ENCODE peak calls at places on chromosomes 3 and 15, in four cellular contexts. One of them, this sample, is unnamed.

GRCh38 chr3:147113293-147114045 is 292.9 kb downstream of the ZIC4 start:
- DNase-seq in H1: no peak
- DNase-seq in HepG2: no peak
- DNase-seq in GM12878: no peak
- DNase-seq in this sample: no peak

GRCh38 chr15:46607103-46607502 is 972.3 kb downstream of the SQOR start:
- DNase-seq in H1: no peak
- DNase-seq in GM12878: no peak
- DNase-seq in HepG2: no peak
- DNase-seq in this sample: no peak

GRCh38 chr3:127137113-127137512 is 55.8 kb upstream of the PRR23E start:
- DNase-seq in HepG2: no peak
- DNase-seq in GM12878: no peak
- DNase-seq in H1: no peak
- DNase-seq in this sample: no peak

GRCh38 chr3:124529826-124530571 is 200.3 kb upstream of the UMPS start:
- DNase-seq in H1: no peak
- DNase-seq in HepG2: no peak
- DNase-seq in GM12878: no peak
- DNase-seq in this sample: peak; percentile 27

GRCh38 chr15:48866141-48866563 is 11.8 kb upstream of the EID1 start:
- DNase-seq in H1: no peak
- DNase-seq in HepG2: no peak
- DNase-seq in GM12878: no peak
- DNase-seq in this sample: no peak

GRCh38 chr3:56123487-56123886 is 344.8 kb downstream of the ERC2 start:
- DNase-seq in H1: no peak
- DNase-seq in GM12878: no peak
- DNase-seq in HepG2: no peak
- DNase-seq in this sample: peak; percentile 90

GRCh38 chr3:77256584-77257488 is 216.9 kb downstream of the ROBO2 start:
- DNase-seq in GM12878: no peak
- DNase-seq in H1: no peak
- DNase-seq in HepG2: no peak
- DNase-seq in this sample: no peak

GRCh38 chr3:187211532-187212274 is 14.4 kb downstream of the RTP1 start:
- DNase-seq in HepG2: no peak
- DNase-seq in GM12878: no peak
- DNase-seq in H1: no peak
- DNase-seq in this sample: no peak

GRCh38 chr15:25065876-25066275 is 111.1 kb downstream of the SNRPN start:
- DNase-seq in H1: no peak
- DNase-seq in HepG2: no peak
- DNase-seq in GM12878: no peak
- DNase-seq in this sample: no peak

GRCh38 chr3:20511863-20512262 is 325.9 kb upstream of the SGO1 start:
- DNase-seq in HepG2: peak; percentile 43
- DNase-seq in H1: peak; percentile 49
- DNase-seq in GM12878: no peak
- DNase-seq in this sample: peak; percentile 44

GRCh38 chr15:70604671-70605070 is 158.7 kb downstream of the UACA start:
- DNase-seq in H1: no peak
- DNase-seq in GM12878: no peak
- DNase-seq in HepG2: peak; percentile 47
- DNase-seq in this sample: no peak

GRCh38 chr3:194075802-194076460 is 60.0 kb upstream of the HES1 start:
- DNase-seq in H1: no peak
- DNase-seq in GM12878: no peak
- DNase-seq in HepG2: peak; percentile 86
- DNase-seq in this sample: no peak

GRCh38 chr3:186060222-186060621 is 48.7 kb downstream of the ETV5 start:
- DNase-seq in GM12878: peak; percentile 40
- DNase-seq in HepG2: no peak
- DNase-seq in H1: no peak
- DNase-seq in this sample: no peak

GRCh38 chr15:42348083-42348482 is 11.2 kb upstream of the CAPN3 start:
- DNase-seq in GM12878: no peak
- DNase-seq in HepG2: no peak
- DNase-seq in H1: no peak
- DNase-seq in this sample: no peak

GRCh38 chr3:34863485-34863884 is 775.8 kb upstream of the ARPP21 start:
- DNase-seq in H1: no peak
- DNase-seq in HepG2: no peak
- DNase-seq in GM12878: no peak
- DNase-seq in this sample: no peak

GRCh38 chr15:88233921-88234320 is 22.6 kb downstream of the NTRK3 start:
- DNase-seq in GM12878: no peak
- DNase-seq in H1: no peak
- DNase-seq in HepG2: no peak
- DNase-seq in this sample: no peak

GRCh38 chr3:100850156-100850555 is 140.9 kb downstream of the TFG start:
- DNase-seq in H1: no peak
- DNase-seq in HepG2: no peak
- DNase-seq in GM12878: no peak
- DNase-seq in this sample: no peak

GRCh38 chr3:38245930-38246329 is 19.7 kb upstream of the SLC22A13 start:
- DNase-seq in H1: no peak
- DNase-seq in GM12878: no peak
- DNase-seq in HepG2: no peak
- DNase-seq in this sample: no peak

GRCh38 chr15:81899730-81900129 is 146.1 kb downstream of the MEX3B start:
- DNase-seq in GM12878: no peak
- DNase-seq in H1: no peak
- DNase-seq in HepG2: no peak
- DNase-seq in this sample: no peak
- TF ChIP-seq SUZ12 in GM12878: no peak
- TF ChIP-seq SUZ12 in H1: no peak
- TF ChIP-seq SUZ12 in HepG2: no peak
- TF ChIP-seq SUZ12 in this sample: no peak

DNA sequence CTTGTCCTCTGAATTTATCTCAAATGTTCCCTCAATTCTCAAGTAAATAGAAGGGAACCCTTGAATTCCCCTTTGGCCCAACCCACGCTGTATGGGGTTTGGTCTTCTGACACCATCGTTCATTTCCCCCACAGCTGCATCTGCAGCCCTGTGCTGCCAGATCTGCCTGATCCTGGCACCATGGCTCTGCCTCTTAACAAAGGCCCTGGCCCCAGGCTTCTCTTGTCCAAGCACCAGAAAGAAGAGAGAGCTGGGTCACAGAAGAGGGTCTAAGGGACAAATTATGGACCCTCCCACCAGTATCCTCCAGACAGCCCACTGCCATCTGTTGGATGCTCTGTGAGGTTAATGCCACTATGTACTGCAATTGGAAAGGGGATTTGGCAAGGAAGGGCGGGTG is 1.8 kb downstream of the MAP1A start:
- DNase-seq in HepG2: no peak
- DNase-seq in GM12878: no peak
- DNase-seq in H1: no peak
- DNase-seq in this sample: no peak
- H3K4me3 ChIP-seq in HepG2: no peak overlapping the region
- H3K4me3 ChIP-seq in GM12878: no peak overlapping the region
- H3K4me3 ChIP-seq in H1: no peak overlapping the region
- H3K4me3 ChIP-seq in this sample: no peak overlapping the region

GRCh38 chr3:192894676-192895075 is 23.0 kb downstream of the MB21D2 start:
- DNase-seq in GM12878: no peak
- DNase-seq in H1: no peak
- DNase-seq in HepG2: no peak
- DNase-seq in this sample: no peak
- H3K4me1 ChIP-seq in GM12878: peaks cover 85% of the 10 kb centered on the region
- H3K4me1 ChIP-seq in H1: peaks cover 19% of the 10 kb centered on the region
- H3K4me1 ChIP-seq in HepG2: peaks cover 52% of the 10 kb centered on the region
- H3K4me1 ChIP-seq in this sample: peaks cover 5% of the 10 kb centered on the region

GRCh38 chr3:150913174-150913922 is 8.1 kb upstream of the MINDY4B start:
- DNase-seq in H1: no peak
- DNase-seq in HepG2: no peak
- DNase-seq in GM12878: no peak
- DNase-seq in this sample: no peak
- TF ChIP-seq SUZ12 in H1: no peak
- TF ChIP-seq SUZ12 in HepG2: no peak
- TF ChIP-seq SUZ12 in GM12878: no peak
- TF ChIP-seq SUZ12 in this sample: no peak